ENCODE peak calls at places on chromosomes 4 and X, in ten cellular contexts. One of them, this sample, is unnamed.

GRCh38 chr4:60463846-60464502 is 736.2 kb upstream of the ADGRL3 start:
- DNase-seq in IMR-90: no peak
- DNase-seq in left ventricle myocardium inferior: no peak
- DNase-seq in stomach: no peak
- DNase-seq in A549: no peak
- DNase-seq in upper lobe of right lung: no peak
- DNase-seq in type B pancreatic cell: no peak
- DNase-seq in fibroblast of lung: peak
- DNase-seq in mammary epithelial cell: peak
- DNase-seq in neural crest cell: no peak
- DNase-seq in this sample: no peak

GRCh38 chr4:118279920-118280432 is 72.8 kb downstream of the PRSS12 start:
- DNase-seq in type B pancreatic cell: no peak
- DNase-seq in left ventricle myocardium inferior: no peak
- DNase-seq in A549: no peak
- DNase-seq in fibroblast of lung: no peak
- DNase-seq in stomach: no peak
- DNase-seq in neural crest cell: no peak
- DNase-seq in mammary epithelial cell: no peak
- DNase-seq in upper lobe of right lung: no peak
- DNase-seq in IMR-90: no peak
- DNase-seq in this sample: no peak

GRCh38 chr4:57110635-57111546 is 706 bp upstream of the IGFBP7 start:
- DNase-seq in mammary epithelial cell: peak
- DNase-seq in stomach: peak
- DNase-seq in upper lobe of right lung: peak
- DNase-seq in fibroblast of lung: peak
- DNase-seq in left ventricle myocardium inferior: peak
- DNase-seq in IMR-90: peak
- DNase-seq in neural crest cell: peak
- DNase-seq in type B pancreatic cell: no peak
- DNase-seq in A549: no peak
- DNase-seq in this sample: no peak

GRCh38 chr4:124745988-124746801 is 33.7 kb upstream of the ANKRD50 start:
- DNase-seq in upper lobe of right lung: no peak
- DNase-seq in stomach: no peak
- DNase-seq in IMR-90: peak
- DNase-seq in fibroblast of lung: no peak
- DNase-seq in left ventricle myocardium inferior: no peak
- DNase-seq in neural crest cell: no peak
- DNase-seq in mammary epithelial cell: no peak
- DNase-seq in type B pancreatic cell: no peak
- DNase-seq in A549: no peak
- DNase-seq in this sample: no peak

GRCh38 chr4:113008726-113009125 is 40.7 kb upstream of the ANK2 start:
- DNase-seq in IMR-90: no peak
- DNase-seq in left ventricle myocardium inferior: no peak
- DNase-seq in neural crest cell: no peak
- DNase-seq in upper lobe of right lung: no peak
- DNase-seq in mammary epithelial cell: no peak
- DNase-seq in type B pancreatic cell: no peak
- DNase-seq in stomach: no peak
- DNase-seq in fibroblast of lung: no peak
- DNase-seq in A549: no peak
- DNase-seq in this sample: no peak

GRCh38 chr4:188127157-188127874 is 11.9 kb upstream of the TRIML1 start:
- DNase-seq in left ventricle myocardium inferior: no peak
- DNase-seq in stomach: no peak
- DNase-seq in type B pancreatic cell: no peak
- DNase-seq in fibroblast of lung: peak
- DNase-seq in mammary epithelial cell: peak
- DNase-seq in upper lobe of right lung: no peak
- DNase-seq in neural crest cell: no peak
- DNase-seq in A549: peak
- DNase-seq in IMR-90: peak
- DNase-seq in this sample: no peak

GRCh38 chr4:86840858-86841257 is 8.3 kb downstream of the SLC10A6 start:
- DNase-seq in IMR-90: peak
- DNase-seq in neural crest cell: no peak
- DNase-seq in mammary epithelial cell: no peak
- DNase-seq in A549: no peak
- DNase-seq in stomach: no peak
- DNase-seq in fibroblast of lung: peak
- DNase-seq in type B pancreatic cell: no peak
- DNase-seq in upper lobe of right lung: no peak
- DNase-seq in left ventricle myocardium inferior: no peak
- DNase-seq in this sample: no peak

GRCh38 chr4:121030151-121030550 is 42.2 kb downstream of the NDNF start:
- DNase-seq in mammary epithelial cell: no peak
- DNase-seq in type B pancreatic cell: no peak
- DNase-seq in upper lobe of right lung: no peak
- DNase-seq in stomach: no peak
- DNase-seq in fibroblast of lung: peak
- DNase-seq in neural crest cell: no peak
- DNase-seq in left ventricle myocardium inferior: no peak
- DNase-seq in A549: no peak
- DNase-seq in IMR-90: no peak
- DNase-seq in this sample: no peak

GRCh38 chr4:184807261-184807660 is 18.5 kb downstream of the ACSL1 start:
- DNase-seq in stomach: peak
- DNase-seq in left ventricle myocardium inferior: no peak
- DNase-seq in IMR-90: no peak
- DNase-seq in type B pancreatic cell: no peak
- DNase-seq in fibroblast of lung: peak
- DNase-seq in A549: no peak
- DNase-seq in upper lobe of right lung: no peak
- DNase-seq in mammary epithelial cell: no peak
- DNase-seq in neural crest cell: no peak
- DNase-seq in this sample: no peak

GRCh38 chr4:81165853-81166430 is 49.1 kb downstream of the PRKG2 start:
- DNase-seq in mammary epithelial cell: peak
- DNase-seq in type B pancreatic cell: no peak
- DNase-seq in stomach: no peak
- DNase-seq in A549: no peak
- DNase-seq in IMR-90: peak
- DNase-seq in left ventricle myocardium inferior: no peak
- DNase-seq in upper lobe of right lung: no peak
- DNase-seq in neural crest cell: no peak
- DNase-seq in fibroblast of lung: peak
- DNase-seq in this sample: no peak

GRCh38 chrX:118564498-118564897 is 68.9 kb downstream of the DOCK11 start:
- DNase-seq in fibroblast of lung: no peak
- DNase-seq in A549: no peak
- DNase-seq in stomach: no peak
- DNase-seq in IMR-90: no peak
- DNase-seq in left ventricle myocardium inferior: no peak
- DNase-seq in upper lobe of right lung: no peak
- DNase-seq in type B pancreatic cell: no peak
- DNase-seq in mammary epithelial cell: no peak
- DNase-seq in neural crest cell: no peak
- DNase-seq in this sample: no peak

GRCh38 chr4:40557741-40558140 is 71.9 kb downstream of the RBM47 start:
- DNase-seq in IMR-90: no peak
- DNase-seq in neural crest cell: no peak
- DNase-seq in left ventricle myocardium inferior: no peak
- DNase-seq in fibroblast of lung: no peak
- DNase-seq in A549: no peak
- DNase-seq in mammary epithelial cell: no peak
- DNase-seq in upper lobe of right lung: no peak
- DNase-seq in stomach: no peak
- DNase-seq in type B pancreatic cell: no peak
- DNase-seq in this sample: no peak

GRCh38 chr4:54708339-54709279 is 50.9 kb downstream of the KIT start:
- DNase-seq in fibroblast of lung: no peak
- DNase-seq in A549: no peak
- DNase-seq in upper lobe of right lung: no peak
- DNase-seq in neural crest cell: no peak
- DNase-seq in left ventricle myocardium inferior: no peak
- DNase-seq in stomach: no peak
- DNase-seq in type B pancreatic cell: no peak
- DNase-seq in IMR-90: no peak
- DNase-seq in mammary epithelial cell: no peak
- DNase-seq in this sample: no peak

GRCh38 chrX:102085706-102086105 is 39.8 kb upstream of the TCEAL2 start:
- DNase-seq in left ventricle myocardium inferior: no peak
- DNase-seq in neural crest cell: no peak
- DNase-seq in type B pancreatic cell: no peak
- DNase-seq in upper lobe of right lung: no peak
- DNase-seq in IMR-90: no peak
- DNase-seq in fibroblast of lung: no peak
- DNase-seq in mammary epithelial cell: no peak
- DNase-seq in stomach: no peak
- DNase-seq in A549: no peak
- DNase-seq in this sample: no peak

GRCh38 chr4:165972747-165973146 is 99.7 kb downstream of the TLL1 start:
- DNase-seq in upper lobe of right lung: no peak
- DNase-seq in left ventricle myocardium inferior: no peak
- DNase-seq in mammary epithelial cell: peak
- DNase-seq in stomach: no peak
- DNase-seq in A549: no peak
- DNase-seq in type B pancreatic cell: no peak
- DNase-seq in fibroblast of lung: peak
- DNase-seq in IMR-90: no peak
- DNase-seq in neural crest cell: no peak
- DNase-seq in this sample: no peak

GRCh38 chrX:144275403-144275802 is 391.5 kb downstream of the UBE2NL start:
- DNase-seq in IMR-90: no peak
- DNase-seq in neural crest cell: no peak
- DNase-seq in upper lobe of right lung: no peak
- DNase-seq in mammary epithelial cell: peak
- DNase-seq in A549: no peak
- DNase-seq in type B pancreatic cell: no peak
- DNase-seq in stomach: no peak
- DNase-seq in fibroblast of lung: no peak
- DNase-seq in left ventricle myocardium inferior: no peak
- DNase-seq in this sample: no peak

GRCh38 chrX:39260965-39261364 is 459.7 kb downstream of the MID1IP1 start:
- DNase-seq in stomach: no peak
- DNase-seq in mammary epithelial cell: peak
- DNase-seq in left ventricle myocardium inferior: no peak
- DNase-seq in A549: no peak
- DNase-seq in IMR-90: no peak
- DNase-seq in fibroblast of lung: peak
- DNase-seq in neural crest cell: no peak
- DNase-seq in type B pancreatic cell: no peak
- DNase-seq in upper lobe of right lung: no peak
- DNase-seq in this sample: no peak

GRCh38 chr4:150960079-150960478 is 55.0 kb downstream of the LRBA start:
- DNase-seq in type B pancreatic cell: no peak
- DNase-seq in A549: peak
- DNase-seq in fibroblast of lung: peak
- DNase-seq in IMR-90: peak
- DNase-seq in upper lobe of right lung: no peak
- DNase-seq in stomach: no peak
- DNase-seq in neural crest cell: no peak
- DNase-seq in left ventricle myocardium inferior: no peak
- DNase-seq in mammary epithelial cell: peak
- DNase-seq in this sample: no peak

GRCh38 chrX:79270401-79270800 is 96.7 kb downstream of the ITM2A start:
- DNase-seq in left ventricle myocardium inferior: peak
- DNase-seq in A549: no peak
- DNase-seq in mammary epithelial cell: no peak
- DNase-seq in type B pancreatic cell: no peak
- DNase-seq in upper lobe of right lung: no peak
- DNase-seq in IMR-90: no peak
- DNase-seq in stomach: peak
- DNase-seq in neural crest cell: no peak
- DNase-seq in fibroblast of lung: no peak
- DNase-seq in this sample: no peak
- TF ChIP-seq CTCF in left ventricle myocardium inferior: peak
- TF ChIP-seq CTCF in A549: no peak
- TF ChIP-seq CTCF in mammary epithelial cell: no peak
- TF ChIP-seq CTCF in type B pancreatic cell: peak
- TF ChIP-seq CTCF in upper lobe of right lung: peak
- TF ChIP-seq CTCF in IMR-90: no peak
- TF ChIP-seq CTCF in stomach: peak
- TF ChIP-seq CTCF in neural crest cell: peak
- TF ChIP-seq CTCF in fibroblast of lung: no peak
- TF ChIP-seq CTCF in this sample: no peak

GRCh38 chrX:136390921-136391320 is 90.2 kb downstream of the ADGRG4 start:
- DNase-seq in mammary epithelial cell: no peak
- DNase-seq in stomach: no peak
- DNase-seq in neural crest cell: no peak
- DNase-seq in type B pancreatic cell: no peak
- DNase-seq in IMR-90: no peak
- DNase-seq in fibroblast of lung: no peak
- DNase-seq in left ventricle myocardium inferior: no peak
- DNase-seq in A549: no peak
- DNase-seq in upper lobe of right lung: no peak
- DNase-seq in this sample: no peak
- TF ChIP-seq CTCF in mammary epithelial cell: no peak
- TF ChIP-seq CTCF in stomach: no peak
- TF ChIP-seq CTCF in neural crest cell: no peak
- TF ChIP-seq CTCF in type B pancreatic cell: no peak
- TF ChIP-seq CTCF in IMR-90: no peak
- TF ChIP-seq CTCF in fibroblast of lung: no peak
- TF ChIP-seq CTCF in left ventricle myocardium inferior: no peak
- TF ChIP-seq CTCF in A549: no peak
- TF ChIP-seq CTCF in upper lobe of right lung: no peak
- TF ChIP-seq CTCF in this sample: no peak

DNA sequence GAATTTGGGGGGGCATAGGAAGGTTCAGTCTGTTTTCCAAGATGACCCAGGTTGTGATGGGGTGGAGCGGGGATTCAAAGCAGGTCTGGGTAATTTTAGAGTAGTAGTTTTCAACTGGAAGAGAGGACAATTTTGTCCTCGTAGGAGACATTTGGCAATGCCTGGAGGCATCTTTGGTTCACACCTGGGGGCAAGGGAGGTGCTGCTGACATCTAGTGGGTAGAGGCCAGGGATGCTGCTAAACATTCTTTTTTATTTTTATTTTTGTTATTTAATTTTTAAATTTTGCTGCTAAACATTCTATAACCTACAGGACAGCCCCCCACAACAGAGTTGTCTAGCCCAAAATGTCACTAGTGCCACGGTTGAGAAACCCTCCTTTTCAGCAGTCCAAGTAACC is 1.9 kb downstream of the RAB9A start:
- DNase-seq in fibroblast of lung: no peak
- DNase-seq in left ventricle myocardium inferior: no peak
- DNase-seq in mammary epithelial cell: peak
- DNase-seq in IMR-90: no peak
- DNase-seq in stomach: no peak
- DNase-seq in upper lobe of right lung: no peak
- DNase-seq in type B pancreatic cell: no peak
- DNase-seq in neural crest cell: no peak
- DNase-seq in A549: no peak
- DNase-seq in this sample: no peak
- TF ChIP-seq CTCF in fibroblast of lung: no peak
- TF ChIP-seq CTCF in left ventricle myocardium inferior: no peak
- TF ChIP-seq CTCF in mammary epithelial cell: peak
- TF ChIP-seq CTCF in IMR-90: no peak
- TF ChIP-seq CTCF in stomach: no peak
- TF ChIP-seq CTCF in upper lobe of right lung: no peak
- TF ChIP-seq CTCF in type B pancreatic cell: no peak
- TF ChIP-seq CTCF in neural crest cell: no peak
- TF ChIP-seq CTCF in A549: peak
- TF ChIP-seq CTCF in this sample: no peak

DNA sequence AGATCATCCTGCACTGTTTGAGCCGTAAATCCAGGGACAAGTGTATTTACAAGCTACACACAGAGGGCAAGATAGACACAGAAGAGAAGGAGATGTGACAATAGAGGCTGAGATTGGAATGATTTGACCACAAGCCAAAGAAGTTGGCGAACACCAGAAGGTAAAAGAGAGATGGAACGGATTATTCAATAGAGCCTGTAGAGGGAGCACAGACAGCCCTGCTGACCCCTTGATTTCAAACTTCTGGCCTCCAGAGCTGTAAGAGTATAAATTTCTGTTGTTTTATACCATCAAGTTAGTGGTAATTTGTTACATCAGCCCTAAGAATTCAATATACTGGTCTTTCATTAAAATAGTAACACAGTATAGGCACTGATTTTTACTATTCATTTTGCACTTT is 447.8 kb downstream of the FAT4 start:
- DNase-seq in IMR-90: no peak
- DNase-seq in left ventricle myocardium inferior: no peak
- DNase-seq in type B pancreatic cell: no peak
- DNase-seq in fibroblast of lung: no peak
- DNase-seq in A549: no peak
- DNase-seq in stomach: no peak
- DNase-seq in upper lobe of right lung: no peak
- DNase-seq in mammary epithelial cell: no peak
- DNase-seq in neural crest cell: no peak
- DNase-seq in this sample: no peak
- TF ChIP-seq CTCF in IMR-90: no peak
- TF ChIP-seq CTCF in left ventricle myocardium inferior: no peak
- TF ChIP-seq CTCF in type B pancreatic cell: peak
- TF ChIP-seq CTCF in fibroblast of lung: no peak
- TF ChIP-seq CTCF in A549: peak
- TF ChIP-seq CTCF in stomach: no peak
- TF ChIP-seq CTCF in upper lobe of right lung: no peak
- TF ChIP-seq CTCF in mammary epithelial cell: no peak
- TF ChIP-seq CTCF in neural crest cell: peak
- TF ChIP-seq CTCF in this sample: peak